ENCODE peak calls at places on chromosomes 13 and 19, in nine cellular contexts. One of them, this sample, is unnamed.

GRCh38 chr19:48878219-48879024 is 6.2 kb downstream of the PPP1R15A start:
- DNase-seq in GM06990: no peak
- DNase-seq in adrenal gland: peak
- DNase-seq in A549: peak
- DNase-seq in tibial nerve: no peak
- DNase-seq in stomach: peak
- DNase-seq in cardiac muscle cell: peak
- DNase-seq in fibroblast of the aortic adventitia: peak
- DNase-seq in thoracic aorta: peak
- DNase-seq in this sample: peak

GRCh38 chr19:8536282-8536681 is 22.3 kb upstream of the ZNF414 start:
- DNase-seq in GM06990: no peak
- DNase-seq in adrenal gland: no peak
- DNase-seq in A549: no peak
- DNase-seq in tibial nerve: no peak
- DNase-seq in stomach: no peak
- DNase-seq in cardiac muscle cell: no peak
- DNase-seq in fibroblast of the aortic adventitia: no peak
- DNase-seq in thoracic aorta: no peak
- DNase-seq in this sample: no peak

GRCh38 chr19:41541990-41542584 is 33.9 kb upstream of the CEACAM21 start:
- DNase-seq in GM06990: no peak
- DNase-seq in adrenal gland: peak
- DNase-seq in A549: peak
- DNase-seq in tibial nerve: peak
- DNase-seq in stomach: peak
- DNase-seq in cardiac muscle cell: peak
- DNase-seq in fibroblast of the aortic adventitia: peak
- DNase-seq in thoracic aorta: no peak
- DNase-seq in this sample: peak

GRCh38 chr13:27917121-27917947 is 2.5 kb upstream of the PDX1 start:
- DNase-seq in GM06990: no peak
- DNase-seq in adrenal gland: no peak
- DNase-seq in A549: no peak
- DNase-seq in tibial nerve: no peak
- DNase-seq in stomach: no peak
- DNase-seq in cardiac muscle cell: no peak
- DNase-seq in fibroblast of the aortic adventitia: no peak
- DNase-seq in thoracic aorta: no peak
- DNase-seq in this sample: no peak

GRCh38 chr19:1407662-1408299 is 395 bp downstream of the DAZAP1 start:
- DNase-seq in GM06990: no peak
- DNase-seq in adrenal gland: peak
- DNase-seq in A549: no peak
- DNase-seq in tibial nerve: no peak
- DNase-seq in stomach: no peak
- DNase-seq in cardiac muscle cell: no peak
- DNase-seq in fibroblast of the aortic adventitia: no peak
- DNase-seq in thoracic aorta: no peak
- DNase-seq in this sample: no peak

GRCh38 chr19:45922281-45922680 is 7.7 kb upstream of the NANOS2 start:
- DNase-seq in GM06990: no peak
- DNase-seq in adrenal gland: no peak
- DNase-seq in A549: peak
- DNase-seq in tibial nerve: no peak
- DNase-seq in stomach: no peak
- DNase-seq in cardiac muscle cell: no peak
- DNase-seq in fibroblast of the aortic adventitia: no peak
- DNase-seq in thoracic aorta: no peak
- DNase-seq in this sample: no peak

GRCh38 chr19:29873024-29873800 is 61.4 kb downstream of the CCNE1 start:
- DNase-seq in GM06990: peak
- DNase-seq in adrenal gland: peak
- DNase-seq in A549: peak
- DNase-seq in tibial nerve: no peak
- DNase-seq in stomach: peak
- DNase-seq in cardiac muscle cell: peak
- DNase-seq in fibroblast of the aortic adventitia: no peak
- DNase-seq in thoracic aorta: no peak
- DNase-seq in this sample: peak

GRCh38 chr13:113009743-113010509 is 40.9 kb downstream of the MCF2L start:
- DNase-seq in GM06990: no peak
- DNase-seq in adrenal gland: peak
- DNase-seq in A549: no peak
- DNase-seq in tibial nerve: no peak
- DNase-seq in stomach: no peak
- DNase-seq in cardiac muscle cell: peak
- DNase-seq in fibroblast of the aortic adventitia: no peak
- DNase-seq in thoracic aorta: no peak
- DNase-seq in this sample: no peak

GRCh38 chr19:42601811-42602443 is 7.2 kb upstream of the CEACAM8 start:
- DNase-seq in GM06990: no peak
- DNase-seq in adrenal gland: peak
- DNase-seq in A549: peak
- DNase-seq in tibial nerve: no peak
- DNase-seq in stomach: no peak
- DNase-seq in cardiac muscle cell: peak
- DNase-seq in fibroblast of the aortic adventitia: peak
- DNase-seq in thoracic aorta: no peak
- DNase-seq in this sample: peak

GRCh38 chr19:43763473-43763939 is 8.7 kb upstream of the SMG9 start:
- DNase-seq in GM06990: peak
- DNase-seq in adrenal gland: peak
- DNase-seq in A549: no peak
- DNase-seq in tibial nerve: no peak
- DNase-seq in stomach: no peak
- DNase-seq in cardiac muscle cell: no peak
- DNase-seq in fibroblast of the aortic adventitia: peak
- DNase-seq in thoracic aorta: no peak
- DNase-seq in this sample: peak

GRCh38 chr13:80931766-80932165 is 590.8 kb upstream of the SPRY2 start:
- DNase-seq in GM06990: no peak
- DNase-seq in adrenal gland: no peak
- DNase-seq in A549: no peak
- DNase-seq in tibial nerve: no peak
- DNase-seq in stomach: no peak
- DNase-seq in cardiac muscle cell: peak
- DNase-seq in fibroblast of the aortic adventitia: peak
- DNase-seq in thoracic aorta: no peak
- DNase-seq in this sample: no peak

DNA sequence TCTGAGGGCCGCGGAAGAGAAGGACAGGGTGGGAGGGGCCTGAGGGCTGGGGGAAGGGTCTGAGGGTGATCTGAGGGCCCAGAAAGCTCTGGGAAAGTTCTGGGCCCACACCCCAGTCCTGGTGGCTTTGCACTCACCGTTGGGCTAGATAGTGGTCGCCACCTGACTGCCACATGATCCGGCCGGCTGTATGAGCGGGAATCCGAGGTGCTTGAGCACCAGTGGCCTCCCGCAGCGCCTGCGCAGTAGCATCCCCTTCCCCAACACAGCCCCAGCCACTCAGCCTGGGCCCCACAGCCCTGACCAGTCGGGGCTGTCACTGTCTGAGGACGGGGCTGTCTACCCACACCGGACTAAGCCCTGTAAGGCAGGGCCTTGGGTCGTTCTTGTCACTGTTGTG is 15.0 kb downstream of the PRODH2 start:
- DNase-seq in GM06990: no peak
- DNase-seq in adrenal gland: no peak
- DNase-seq in A549: no peak
- DNase-seq in tibial nerve: no peak
- DNase-seq in stomach: no peak
- DNase-seq in cardiac muscle cell: peak
- DNase-seq in fibroblast of the aortic adventitia: no peak
- DNase-seq in thoracic aorta: no peak
- DNase-seq in this sample: no peak
- H3K4me3 ChIP-seq in GM06990: no peak
- H3K4me3 ChIP-seq in adrenal gland: no peak
- H3K4me3 ChIP-seq in A549: no peak
- H3K4me3 ChIP-seq in tibial nerve: no peak
- H3K4me3 ChIP-seq in stomach: no peak
- H3K4me3 ChIP-seq in cardiac muscle cell: no peak
- H3K4me3 ChIP-seq in fibroblast of the aortic adventitia: no peak
- H3K4me3 ChIP-seq in thoracic aorta: no peak
- H3K4me3 ChIP-seq in this sample: no peak

GRCh38 chr13:39810091-39810877 is 154.8 kb downstream of the COG6 start:
- DNase-seq in GM06990: no peak
- DNase-seq in adrenal gland: no peak
- DNase-seq in A549: no peak
- DNase-seq in tibial nerve: no peak
- DNase-seq in stomach: no peak
- DNase-seq in cardiac muscle cell: peak
- DNase-seq in fibroblast of the aortic adventitia: peak
- DNase-seq in thoracic aorta: no peak
- DNase-seq in this sample: no peak
- TF ChIP-seq CTCF in GM06990: no peak
- TF ChIP-seq CTCF in adrenal gland: no peak
- TF ChIP-seq CTCF in A549: no peak
- TF ChIP-seq CTCF in tibial nerve: no peak
- TF ChIP-seq CTCF in stomach: no peak
- TF ChIP-seq CTCF in cardiac muscle cell: no peak
- TF ChIP-seq CTCF in fibroblast of the aortic adventitia: peak
- TF ChIP-seq CTCF in thoracic aorta: no peak
- TF ChIP-seq CTCF in this sample: no peak

GRCh38 chr19:4913996-4914735 is 4.9 kb downstream of the UHRF1 start:
- DNase-seq in GM06990: no peak
- DNase-seq in adrenal gland: no peak
- DNase-seq in A549: no peak
- DNase-seq in tibial nerve: no peak
- DNase-seq in stomach: no peak
- DNase-seq in cardiac muscle cell: no peak
- DNase-seq in fibroblast of the aortic adventitia: no peak
- DNase-seq in thoracic aorta: no peak
- DNase-seq in this sample: no peak

GRCh38 chr19:4914736-4915501 is 5.6 kb downstream of the UHRF1 start:
- DNase-seq in GM06990: no peak
- DNase-seq in adrenal gland: no peak
- DNase-seq in A549: peak
- DNase-seq in tibial nerve: no peak
- DNase-seq in stomach: peak
- DNase-seq in cardiac muscle cell: peak
- DNase-seq in fibroblast of the aortic adventitia: peak
- DNase-seq in thoracic aorta: no peak
- DNase-seq in this sample: peak

GRCh38 chr19:4911786-4912672 is 2.7 kb downstream of the UHRF1 start:
- DNase-seq in GM06990: peak
- DNase-seq in adrenal gland: peak
- DNase-seq in A549: peak
- DNase-seq in tibial nerve: peak
- DNase-seq in stomach: peak
- DNase-seq in cardiac muscle cell: peak
- DNase-seq in fibroblast of the aortic adventitia: peak
- DNase-seq in thoracic aorta: peak
- DNase-seq in this sample: peak

GRCh38 chr19:4911314-4911713 is 2.0 kb downstream of the UHRF1 start:
- DNase-seq in GM06990: no peak
- DNase-seq in adrenal gland: no peak
- DNase-seq in A549: no peak
- DNase-seq in tibial nerve: no peak
- DNase-seq in stomach: no peak
- DNase-seq in cardiac muscle cell: peak
- DNase-seq in fibroblast of the aortic adventitia: peak
- DNase-seq in thoracic aorta: no peak
- DNase-seq in this sample: peak

DNA sequence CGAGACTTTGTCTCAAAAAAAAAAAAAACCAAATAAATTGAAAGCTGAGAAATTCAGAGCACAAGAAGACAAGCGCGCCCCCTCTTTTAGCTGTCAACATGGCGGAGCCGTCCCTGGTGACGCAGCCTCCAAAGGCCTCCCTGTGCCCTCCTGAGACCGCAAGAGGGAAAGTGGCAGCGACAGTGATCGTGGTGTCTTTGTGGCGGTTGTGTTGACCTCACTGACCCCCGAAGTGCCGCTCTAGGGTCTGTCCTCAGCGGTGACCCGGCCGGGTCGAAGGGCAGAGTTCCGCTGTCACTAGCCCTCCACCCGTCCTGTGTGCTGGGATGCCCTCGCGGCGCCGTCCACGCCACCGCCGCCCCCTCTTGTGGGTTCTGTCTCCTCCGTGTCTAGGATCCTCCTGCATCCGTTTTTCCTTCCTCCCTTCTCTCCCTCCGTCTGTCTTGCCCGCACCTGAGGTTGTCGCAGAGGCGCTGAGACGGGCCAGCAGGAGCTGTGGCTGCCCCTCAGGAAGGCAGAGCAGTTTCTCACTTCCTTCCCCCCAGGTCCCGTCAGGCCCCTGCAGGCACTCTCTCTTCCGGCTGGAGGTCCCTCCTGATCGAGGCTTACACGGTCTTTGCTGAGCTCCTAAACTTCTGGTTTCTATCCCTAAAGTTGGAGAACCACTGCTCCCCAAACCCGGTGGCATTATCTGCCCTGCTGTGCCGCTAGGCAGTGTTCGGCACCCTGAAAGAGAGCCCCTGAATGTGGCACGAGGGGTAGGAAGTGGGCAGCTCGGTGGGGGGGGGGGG is 7.2 kb downstream of the UHRF1 start:
- DNase-seq in GM06990: peak
- DNase-seq in adrenal gland: no peak
- DNase-seq in A549: no peak
- DNase-seq in tibial nerve: no peak
- DNase-seq in stomach: no peak
- DNase-seq in cardiac muscle cell: no peak
- DNase-seq in fibroblast of the aortic adventitia: no peak
- DNase-seq in thoracic aorta: no peak
- DNase-seq in this sample: no peak
- H3K4me3 ChIP-seq in GM06990: peak
- H3K4me3 ChIP-seq in adrenal gland: no peak
- H3K4me3 ChIP-seq in A549: no peak
- H3K4me3 ChIP-seq in tibial nerve: peak
- H3K4me3 ChIP-seq in stomach: peak
- H3K4me3 ChIP-seq in cardiac muscle cell: no peak
- H3K4me3 ChIP-seq in fibroblast of the aortic adventitia: no peak
- H3K4me3 ChIP-seq in thoracic aorta: peak
- H3K4me3 ChIP-seq in this sample: no peak

GRCh38 chr13:51733656-51734334 is 70.2 kb downstream of the DHRS12 start:
- DNase-seq in GM06990: no peak
- DNase-seq in adrenal gland: no peak
- DNase-seq in A549: no peak
- DNase-seq in tibial nerve: no peak
- DNase-seq in stomach: no peak
- DNase-seq in cardiac muscle cell: no peak
- DNase-seq in fibroblast of the aortic adventitia: peak
- DNase-seq in thoracic aorta: no peak
- DNase-seq in this sample: no peak

GRCh38 chr13:51728972-51729371 is 75.0 kb downstream of the DHRS12 start:
- DNase-seq in GM06990: no peak
- DNase-seq in adrenal gland: no peak
- DNase-seq in A549: no peak
- DNase-seq in tibial nerve: no peak
- DNase-seq in stomach: no peak
- DNase-seq in cardiac muscle cell: peak
- DNase-seq in fibroblast of the aortic adventitia: peak
- DNase-seq in thoracic aorta: no peak
- DNase-seq in this sample: peak

GRCh38 chr13:51729853-51730553 is 74.0 kb downstream of the DHRS12 start:
- DNase-seq in GM06990: no peak
- DNase-seq in adrenal gland: peak
- DNase-seq in A549: peak
- DNase-seq in tibial nerve: no peak
- DNase-seq in stomach: no peak
- DNase-seq in cardiac muscle cell: peak
- DNase-seq in fibroblast of the aortic adventitia: peak
- DNase-seq in thoracic aorta: peak
- DNase-seq in this sample: peak

GRCh38 chr13:51730927-51731326 is 73.0 kb downstream of the DHRS12 start:
- DNase-seq in GM06990: no peak
- DNase-seq in adrenal gland: no peak
- DNase-seq in A549: no peak
- DNase-seq in tibial nerve: no peak
- DNase-seq in stomach: no peak
- DNase-seq in cardiac muscle cell: no peak
- DNase-seq in fibroblast of the aortic adventitia: no peak
- DNase-seq in thoracic aorta: no peak
- DNase-seq in this sample: no peak

GRCh38 chr13:51731759-51732158 is 72.2 kb downstream of the DHRS12 start:
- DNase-seq in GM06990: no peak
- DNase-seq in adrenal gland: no peak
- DNase-seq in A549: peak
- DNase-seq in tibial nerve: no peak
- DNase-seq in stomach: no peak
- DNase-seq in cardiac muscle cell: peak
- DNase-seq in fibroblast of the aortic adventitia: peak
- DNase-seq in thoracic aorta: no peak
- DNase-seq in this sample: peak
- TF ChIP-seq CTCF in GM06990: no peak
- TF ChIP-seq CTCF in adrenal gland: no peak
- TF ChIP-seq CTCF in A549: peak
- TF ChIP-seq CTCF in tibial nerve: peak
- TF ChIP-seq CTCF in stomach: no peak
- TF ChIP-seq CTCF in cardiac muscle cell: peak
- TF ChIP-seq CTCF in fibroblast of the aortic adventitia: peak
- TF ChIP-seq CTCF in thoracic aorta: peak
- TF ChIP-seq CTCF in this sample: peak